ENCODE peak calls at places on chromosomes 6 and 20, in eight cellular contexts. U, A, V, O, X, N, Q and E are unnamed samples.

GRCh38 chr6:148700047-148700712 is 46.6 kb upstream of the UST start:
- DNase-seq in V (peak), Q (no peak), U (no peak), O (no peak), N (no peak), X (no peak), A (no peak), E (no peak)

GRCh38 chr6:130848945-130849344 is 21.7 kb downstream of the SMLR1 start:
- DNase-seq in Q (peak), X (peak), N (no peak), A (no peak), U (no peak), V (peak), O (no peak), E (no peak)

GRCh38 chr6:158417760-158418098 is 105.5 kb downstream of the TULP4 start:
- DNase-seq in V (peak), A (no peak), X (no peak), N (no peak), O (peak), Q (no peak), U (no peak), E (no peak)

GRCh38 chr6:113632220-113632864 is 224.8 kb upstream of the MARCKS start:
- DNase-seq in O (peak), V (peak), U (peak), A (no peak), X (peak), N (peak), Q (peak), E (no peak)

GRCh38 chr6:142047934-142048592 is 84.7 kb upstream of the GJE1 start:
- DNase-seq in A (no peak), X (no peak), U (no peak), O (no peak), V (no peak), Q (no peak), N (no peak), E (no peak)

GRCh38 chr20:20211988-20212518 is 155.9 kb upstream of the INSM1 start:
- DNase-seq in O (no peak), X (no peak), A (no peak), Q (no peak), U (no peak), N (no peak), V (no peak), E (no peak)

GRCh38 chr6:80725156-80725930 is 618.9 kb downstream of the BCKDHB start:
- DNase-seq in U (no peak), V (no peak), O (peak), Q (peak), X (no peak), N (no peak), A (no peak), E (no peak)

GRCh38 chr6:7541175-7542064 is at the start of gene DSP:
- DNase-seq in O (no peak), X (peak), Q (peak), V (peak), N (peak), U (peak), A (peak), E (peak)

GRCh38 chr20:46352370-46352938 is 44.2 kb upstream of the CDH22 start:
- DNase-seq in Q (no peak), U (no peak), A (no peak), X (no peak), O (no peak), V (no peak), N (no peak), E (no peak)

GRCh38 chr6:105164418-105164817 is 15.4 kb downstream of the POPDC3 start:
- DNase-seq in X (no peak), Q (no peak), N (peak), A (no peak), U (no peak), O (peak), V (peak), E (no peak)

GRCh38 chr6:151408858-151409257 is 17.5 kb upstream of the ZBTB2 start:
- DNase-seq in A (no peak), O (no peak), V (no peak), U (no peak), Q (no peak), X (no peak), N (no peak), E (no peak)

GRCh38 chr6:116253188-116253504 is 729 bp downstream of the TSPYL4 start:
- DNase-seq in Q (no peak), X (no peak), N (no peak), U (no peak), V (no peak), A (no peak), O (no peak), E (no peak)

DNA sequence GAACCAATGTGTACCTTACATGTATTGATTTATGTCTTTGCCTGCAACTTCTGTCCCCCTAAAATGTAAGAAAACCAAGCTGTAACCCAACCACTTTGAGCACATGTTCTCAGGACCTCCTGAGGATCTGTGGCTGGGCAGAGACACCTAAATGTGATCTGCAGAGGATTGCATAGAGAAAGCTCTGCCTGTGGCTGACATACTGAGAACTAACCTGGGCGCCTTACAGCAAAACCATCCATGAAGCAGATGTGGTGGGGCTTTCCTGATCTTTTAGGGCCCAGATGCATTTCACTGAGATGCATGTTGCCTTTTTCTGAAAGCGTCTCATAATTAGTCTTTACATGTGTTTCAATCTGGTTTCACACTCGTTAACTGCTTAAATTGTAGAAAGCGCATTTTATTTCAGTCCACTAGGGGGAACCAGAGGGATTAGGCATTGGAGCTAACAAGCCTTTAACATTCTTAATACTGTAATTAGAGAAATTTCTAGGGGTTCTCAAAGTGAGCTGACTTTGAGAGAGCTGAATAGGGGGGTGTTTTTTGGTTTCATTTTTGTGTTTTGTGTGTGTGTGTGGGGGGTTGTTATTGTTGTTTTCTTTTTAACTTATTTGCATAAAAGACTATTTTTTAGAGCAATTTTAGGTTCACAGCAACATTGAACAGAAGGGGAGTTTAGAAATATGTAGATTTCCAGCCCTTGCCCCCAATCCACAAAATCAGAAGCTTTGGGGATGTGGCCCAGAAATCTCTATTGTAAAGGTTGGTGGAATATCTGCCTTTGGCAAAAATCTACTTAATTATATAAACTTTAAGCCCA is 50.9 kb upstream of the FAM184A start:
- DNase-seq in U (no peak), A (no peak), Q (peak), N (peak), X (peak), O (peak), V (peak), E (no peak)
- H3K4me3 ChIP-seq in U (no peak), A (no peak), Q (peak), N (no peak), X (no peak), O (no peak), V (no peak), E (no peak)

DNA sequence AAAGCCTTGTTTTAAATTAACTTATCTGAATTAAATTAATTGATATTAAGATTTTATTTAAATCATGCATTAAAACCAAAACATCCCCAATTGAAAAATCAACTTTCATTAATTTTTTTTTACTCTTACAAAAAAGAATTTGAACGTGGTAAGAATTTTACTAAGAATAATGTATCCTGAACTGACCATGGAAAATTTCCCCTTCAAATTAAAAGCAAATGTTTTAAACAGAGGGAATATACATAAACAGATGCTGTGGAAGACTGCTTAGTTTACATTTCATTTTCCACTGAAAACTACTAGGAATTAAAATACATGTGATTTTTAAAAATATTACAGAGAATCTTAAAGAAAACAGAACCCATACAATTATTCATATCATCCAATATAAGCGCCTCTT is 2.3 kb downstream of the RNF24 start:
- DNase-seq in N (no peak), V (no peak), Q (no peak), U (no peak), A (no peak), X (no peak), O (no peak), E (no peak)
- H3K4me3 ChIP-seq in N (peak), V (peak), Q (no peak), U (peak), A (peak), X (no peak), O (no peak), E (no peak)

GRCh38 chr6:71463061-71463460 is 174.4 kb downstream of the OGFRL1 start:
- DNase-seq in Q (no peak), O (no peak), U (no peak), N (no peak), X (no peak), V (no peak), A (no peak), E (no peak)
- H3K4me3 ChIP-seq in Q (no peak), O (no peak), U (no peak), N (no peak), X (no peak), V (no peak), A (no peak), E (no peak)

GRCh38 chr6:101588343-101588742 is 194.8 kb downstream of the GRIK2 start:
- DNase-seq in V (no peak), A (no peak), O (no peak), N (no peak), U (no peak), X (no peak), Q (no peak), E (no peak)

GRCh38 chr6:101582786-101583185 is 189.3 kb downstream of the GRIK2 start:
- DNase-seq in Q (no peak), X (no peak), A (no peak), N (no peak), O (no peak), U (no peak), V (no peak), E (no peak)

GRCh38 chr6:101585501-101585900 is 192.0 kb downstream of the GRIK2 start:
- DNase-seq in V (peak), A (no peak), Q (no peak), N (no peak), O (no peak), X (no peak), U (no peak), E (no peak)
- H3K4me3 ChIP-seq in V (no peak), A (no peak), Q (no peak), N (no peak), O (no peak), X (no peak), U (no peak), E (no peak)

DNA sequence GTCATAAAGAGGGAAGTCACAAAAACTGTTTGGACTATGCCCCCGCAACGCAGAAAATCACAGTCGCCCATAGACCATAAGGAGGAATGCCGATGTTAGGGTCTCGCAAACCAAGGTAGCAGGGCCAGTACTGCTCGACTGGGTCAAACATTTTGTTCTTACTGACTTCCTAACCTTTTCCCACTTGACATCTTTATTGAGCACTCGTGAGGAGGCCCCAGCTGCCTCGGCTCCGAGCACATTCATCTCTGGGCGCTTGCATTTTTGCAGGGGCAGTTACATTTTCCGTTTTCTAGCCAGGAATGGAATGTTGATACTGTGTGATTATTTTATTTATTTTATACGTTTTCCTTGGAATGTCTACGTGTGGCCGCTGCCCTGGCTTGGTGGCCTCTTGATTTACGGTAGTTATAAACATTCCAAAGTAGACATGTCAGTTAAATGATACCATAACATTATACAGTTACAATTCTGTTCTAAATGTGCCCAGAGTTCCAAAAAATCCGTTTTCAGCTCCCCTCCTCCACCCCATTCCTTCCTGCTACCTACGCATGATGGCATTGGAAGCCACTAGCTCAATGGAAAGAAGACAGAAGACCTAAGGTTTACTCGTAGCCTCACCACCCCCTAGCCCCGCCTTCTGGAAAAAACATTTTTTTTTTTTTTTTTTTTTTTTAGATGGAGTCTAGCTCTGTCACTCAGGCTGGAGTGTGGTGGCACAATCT is 56.9 kb upstream of the APCDD1L start:
- DNase-seq in N (no peak), O (peak), A (no peak), X (no peak), U (no peak), V (no peak), Q (no peak), E (no peak)
- H3K4me3 ChIP-seq in N (no peak), O (no peak), A (no peak), X (no peak), U (no peak), V (no peak), Q (no peak), E (no peak)